ENCODE peak calls at places on chromosome 20, in ten cellular contexts. J, P, R, A, T, M, O, C, F and Y are unnamed samples.

GRCh38 chr20:12916699-12917098 is 92.1 kb upstream of the SPTLC3 start:
- DNase-seq in C (no peak), T (no peak), O (peak; percentile 32), A (no peak), F (no peak), J (no peak), P (no peak), M (no peak), R (no peak), Y (no peak)

GRCh38 chr20:13183005-13183404 is 38.1 kb upstream of the ISM1 start:
- DNase-seq in T (no peak), A (no peak), M (no peak), R (no peak), C (no peak), O (no peak), J (no peak), F (no peak), P (no peak), Y (no peak)

GRCh38 chr20:34834459-34834893 is 9.0 kb upstream of the NCOA6 start:
- DNase-seq in T (no peak), J (no peak), C (peak; percentile 41), P (peak; percentile 21), M (no peak), F (no peak), A (no peak), O (peak; percentile 47), R (no peak), Y (peak; percentile 59)

GRCh38 chr20:61387204-61387958 is 135.3 kb downstream of the CDH4 start:
- DNase-seq in A (no peak), R (no peak), C (peak; percentile 66), O (peak; percentile 87), F (no peak), T (no peak), J (peak; percentile 1), P (no peak), M (peak; percentile 35), Y (peak; percentile 30)

GRCh38 chr20:61631770-61632169 is 379.7 kb downstream of the CDH4 start:
- DNase-seq in P (no peak), C (no peak), R (no peak), M (no peak), F (no peak), T (no peak), O (no peak), J (no peak), A (no peak), Y (no peak)

GRCh38 chr20:53302695-53303094 is 290.9 kb downstream of the ZNF217 start:
- DNase-seq in O (no peak), T (no peak), R (no peak), M (no peak), A (no peak), F (no peak), P (no peak), J (no peak), C (no peak), Y (no peak)

GRCh38 chr20:50318709-50319108 is 128.1 kb downstream of the CEBPB start:
- DNase-seq in R (peak; percentile 10), F (no peak), J (no peak), T (no peak), P (no peak), C (no peak), O (peak; percentile 27), M (no peak), A (no peak), Y (no peak)

GRCh38 chr20:46013826-46014516 is 5.3 kb downstream of the MMP9 start:
- DNase-seq in M (no peak), A (no peak), P (peak; percentile 56), T (peak; percentile 65), R (peak; percentile 60), C (peak; percentile 15), J (no peak), O (peak; percentile 68), F (peak; percentile 87), Y (peak; percentile 41)

GRCh38 chr20:1456300-1456699 is 10.3 kb downstream of the NSFL1C start:
- DNase-seq in R (no peak), C (peak; percentile 55), J (peak; percentile 52), F (no peak), T (no peak), A (no peak), P (no peak), M (no peak), O (no peak), Y (peak; percentile 48)

GRCh38 chr20:63482021-63482587 is 9.6 kb upstream of the KCNQ2 start:
- DNase-seq in A (no peak), T (no peak), C (no peak), M (no peak), R (no peak), F (no peak), O (no peak), J (no peak), P (no peak), Y (no peak)
- H3K4me3 ChIP-seq in A (no peak overlapping the region), T (no peak overlapping the region), C (no peak overlapping the region), M (no peak overlapping the region), R (no peak overlapping the region), F (no peak overlapping the region), O (no peak overlapping the region), J (no peak overlapping the region), P (no peak overlapping the region), Y (no peak overlapping the region)

DNA sequence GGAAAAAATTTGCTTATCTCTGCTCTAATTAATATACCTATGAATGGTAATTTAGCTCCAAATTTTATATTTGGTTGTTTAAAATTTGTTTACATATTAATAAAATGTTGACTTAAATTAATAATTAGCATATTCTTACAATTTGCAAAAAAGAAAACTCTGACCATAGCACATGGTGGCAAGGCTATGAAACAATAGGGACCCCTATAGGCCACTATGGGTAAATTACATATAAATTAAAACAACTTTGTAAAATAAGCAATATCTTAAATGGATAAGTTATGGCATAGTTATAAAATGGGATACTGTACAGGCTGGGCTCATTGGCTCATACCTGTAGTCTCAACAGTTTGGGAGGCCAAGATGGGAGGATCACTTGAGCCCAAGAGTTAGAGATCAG is 76.0 kb downstream of the MKKS start:
- DNase-seq in J (no peak), R (no peak), M (no peak), A (no peak), T (no peak), C (no peak), O (no peak), P (no peak), F (no peak), Y (peak; percentile 23)
- TF ChIP-seq CTCF in J (peak; percentile 48), R (no peak), M (no peak), A (peak; percentile 50), T (peak; percentile 10), C (peak; percentile 53), O (peak; percentile 30), P (peak; percentile 26), F (no peak), Y (peak; percentile 54)

DNA sequence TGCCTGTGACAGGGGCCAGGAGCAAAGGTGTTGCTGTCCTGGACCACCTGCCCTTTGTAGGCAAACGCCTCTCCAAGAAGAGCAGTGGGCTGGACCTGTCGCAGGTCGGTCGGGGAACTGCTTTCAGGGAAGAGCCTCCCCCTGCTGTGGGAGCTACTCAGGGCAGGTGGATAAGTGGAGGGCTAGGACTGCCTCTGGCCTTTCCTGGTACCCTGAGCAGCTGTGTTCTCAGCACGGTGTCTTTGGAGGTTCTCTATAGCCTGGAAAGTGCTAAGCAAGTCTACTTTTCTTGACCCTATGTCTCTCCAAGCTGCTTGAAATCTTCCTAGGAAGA is 35.0 kb downstream of the BPIFB1 start:
- DNase-seq in P (no peak), O (no peak), C (no peak), T (no peak), F (no peak), A (no peak), M (no peak), J (no peak), R (no peak), Y (no peak)
- H3K4me3 ChIP-seq in P (no peak overlapping the region), O (no peak overlapping the region), C (no peak overlapping the region), T (no peak overlapping the region), F (no peak overlapping the region), A (no peak overlapping the region), M (no peak overlapping the region), J (no peak overlapping the region), R (no peak overlapping the region), Y (no peak overlapping the region)

DNA sequence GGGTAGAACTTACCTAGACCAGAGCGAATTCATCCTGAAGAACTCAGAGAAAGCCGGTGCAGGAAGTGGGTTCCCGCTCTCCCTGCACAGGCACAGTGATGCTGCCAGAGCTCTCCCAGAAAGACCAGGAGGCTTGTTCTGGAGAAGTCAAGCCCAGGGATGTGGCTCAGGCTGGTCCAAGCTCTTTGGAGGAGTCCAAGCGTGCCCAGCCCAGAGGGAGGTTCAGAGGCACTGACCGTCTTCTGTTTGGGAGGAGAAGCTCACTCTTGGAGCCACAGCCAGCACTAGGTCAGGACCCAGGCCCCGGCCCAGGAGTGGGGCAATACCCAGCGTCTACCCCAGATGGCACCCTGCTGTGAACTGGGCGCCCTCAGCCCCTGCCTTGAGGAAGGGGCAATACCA is 1.5 kb upstream of the PMEPA1 start:
- DNase-seq in O (peak; percentile 36), A (no peak), J (no peak), R (no peak), P (no peak), F (no peak), T (no peak), M (no peak), C (no peak), Y (no peak)
- TF ChIP-seq CTCF in O (no peak), A (no peak), J (peak; percentile 29), R (no peak), P (no peak), F (no peak), T (no peak), M (no peak), C (no peak), Y (no peak)

GRCh38 chr20:8757146-8757545 is 311.7 kb upstream of the PLCB4 start:
- DNase-seq in F (no peak), O (no peak), M (no peak), C (peak; percentile 95), P (no peak), T (no peak), A (no peak), J (peak; percentile 66), R (no peak), Y (peak; percentile 76)

GRCh38 chr20:8756410-8756809 is 312.5 kb upstream of the PLCB4 start:
- DNase-seq in T (no peak), C (peak; percentile 84), F (no peak), A (no peak), J (peak; percentile 96), O (peak; percentile 70), P (peak; percentile 18), M (no peak), R (no peak), Y (peak; percentile 66)

GRCh38 chr20:8749986-8750385 is 318.9 kb upstream of the PLCB4 start:
- DNase-seq in F (no peak), A (no peak), O (peak; percentile 32), M (no peak), T (no peak), J (peak; percentile 41), C (peak; percentile 67), R (no peak), P (no peak), Y (no peak)

DNA sequence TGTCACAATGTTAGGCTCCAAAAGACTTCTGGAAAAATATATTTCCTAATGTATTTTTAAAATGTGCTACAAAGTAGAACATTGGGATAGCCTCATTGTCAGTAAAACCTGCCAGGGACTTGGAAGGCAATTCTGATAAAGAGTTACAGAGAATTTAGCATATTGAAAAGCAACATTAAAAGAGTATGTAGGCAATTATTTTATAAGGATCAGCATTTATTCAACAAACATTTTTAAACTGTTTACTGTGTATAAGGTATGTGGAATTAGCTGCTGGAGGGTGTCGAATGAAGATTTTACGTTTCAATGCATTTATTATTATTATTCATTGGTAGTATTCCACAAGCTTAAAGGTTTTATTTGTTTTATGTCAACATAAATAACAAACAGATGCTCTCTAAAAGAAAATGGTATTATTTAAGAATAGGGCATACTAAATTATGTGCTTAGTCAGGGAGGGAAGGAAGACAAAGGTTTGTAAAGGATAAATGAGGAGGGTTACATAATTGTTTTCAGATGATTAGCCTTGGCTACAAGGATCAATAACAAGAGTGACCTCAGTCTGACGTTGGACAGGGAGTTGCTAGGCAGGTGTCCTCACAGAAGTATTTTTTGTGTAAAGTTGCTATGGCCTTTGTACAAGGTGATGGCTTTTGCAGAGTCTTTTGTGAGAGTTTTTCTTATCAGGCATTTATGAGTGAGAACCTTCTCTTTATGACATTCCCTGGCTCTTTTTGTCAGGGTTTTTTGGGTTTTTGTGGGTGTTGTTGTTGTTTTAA is 313.4 kb upstream of the PLCB4 start:
- DNase-seq in R (no peak), M (no peak), F (no peak), J (no peak), A (no peak), O (no peak), T (no peak), P (no peak), C (no peak), Y (no peak)
- H3K4me3 ChIP-seq in R (no peak overlapping the region), M (no peak overlapping the region), F (no peak overlapping the region), J (no peak overlapping the region), A (no peak overlapping the region), O (no peak overlapping the region), T (no peak overlapping the region), P (no peak overlapping the region), C (no peak overlapping the region), Y (no peak overlapping the region)